ENCODE peak calls at places on chromosomes 5 and 9, in seven cellular contexts. One of them, this sample, is unnamed. For H3K27me3, the result is how much of the 10 kb centered on the place peaks cover.

GRCh38 chr5:112338681-112339337 is 80.3 kb downstream of the EPB41L4A start:
- DNase-seq in SK-N-SH: no peak
- DNase-seq in body of pancreas: peak
- DNase-seq in lower lobe of right lung: no peak
- DNase-seq in ovary: no peak
- DNase-seq in endothelial cell of umbilical vein: peak
- DNase-seq in SJSA1: no peak
- DNase-seq in this sample: no peak

GRCh38 chr5:115801984-115802383 is 14.5 kb downstream of the CDO1 start:
- DNase-seq in SK-N-SH: no peak
- DNase-seq in body of pancreas: no peak
- DNase-seq in lower lobe of right lung: no peak
- DNase-seq in ovary: no peak
- DNase-seq in endothelial cell of umbilical vein: no peak
- DNase-seq in SJSA1: no peak
- DNase-seq in this sample: no peak

GRCh38 chr9:137064027-137064879 is 6.1 kb downstream of the SAPCD2 start:
- DNase-seq in SK-N-SH: peak
- DNase-seq in body of pancreas: peak
- DNase-seq in lower lobe of right lung: peak
- DNase-seq in ovary: peak
- DNase-seq in endothelial cell of umbilical vein: peak
- DNase-seq in SJSA1: no peak
- DNase-seq in this sample: no peak

GRCh38 chr9:137694962-137695875 is 76.4 kb downstream of the EHMT1 start:
- DNase-seq in SK-N-SH: peak
- DNase-seq in body of pancreas: peak
- DNase-seq in lower lobe of right lung: peak
- DNase-seq in ovary: no peak
- DNase-seq in endothelial cell of umbilical vein: peak
- DNase-seq in SJSA1: no peak
- DNase-seq in this sample: peak

GRCh38 chr9:114339130-114339908 is 9.7 kb downstream of the ORM2 start:
- DNase-seq in SK-N-SH: peak
- DNase-seq in body of pancreas: no peak
- DNase-seq in lower lobe of right lung: peak
- DNase-seq in ovary: peak
- DNase-seq in endothelial cell of umbilical vein: peak
- DNase-seq in SJSA1: peak
- DNase-seq in this sample: no peak

GRCh38 chr9:21828853-21829405 is 26.5 kb downstream of the MTAP start:
- DNase-seq in SK-N-SH: no peak
- DNase-seq in body of pancreas: no peak
- DNase-seq in lower lobe of right lung: no peak
- DNase-seq in ovary: no peak
- DNase-seq in endothelial cell of umbilical vein: no peak
- DNase-seq in SJSA1: no peak
- DNase-seq in this sample: no peak

GRCh38 chr9:92146610-92147009 is 31.4 kb upstream of the SPTLC1 start:
- DNase-seq in SK-N-SH: no peak
- DNase-seq in body of pancreas: no peak
- DNase-seq in lower lobe of right lung: no peak
- DNase-seq in ovary: no peak
- DNase-seq in endothelial cell of umbilical vein: peak
- DNase-seq in SJSA1: no peak
- DNase-seq in this sample: no peak

GRCh38 chr9:70614786-70615565 is 200.5 kb upstream of the KLF9 start:
- DNase-seq in SK-N-SH: no peak
- DNase-seq in body of pancreas: no peak
- DNase-seq in lower lobe of right lung: no peak
- DNase-seq in ovary: no peak
- DNase-seq in endothelial cell of umbilical vein: no peak
- DNase-seq in SJSA1: no peak
- DNase-seq in this sample: no peak

GRCh38 chr9:124386201-124386600 is 29.0 kb downstream of the PSMB7 start:
- DNase-seq in SK-N-SH: no peak
- DNase-seq in body of pancreas: no peak
- DNase-seq in lower lobe of right lung: no peak
- DNase-seq in ovary: no peak
- DNase-seq in endothelial cell of umbilical vein: peak
- DNase-seq in SJSA1: no peak
- DNase-seq in this sample: no peak

GRCh38 chr9:124392254-124392653 is 23.0 kb downstream of the PSMB7 start:
- DNase-seq in SK-N-SH: no peak
- DNase-seq in body of pancreas: no peak
- DNase-seq in lower lobe of right lung: peak
- DNase-seq in ovary: no peak
- DNase-seq in endothelial cell of umbilical vein: no peak
- DNase-seq in SJSA1: peak
- DNase-seq in this sample: no peak

GRCh38 chr9:124390812-124391658 is 24.2 kb downstream of the PSMB7 start:
- DNase-seq in SK-N-SH: no peak
- DNase-seq in body of pancreas: no peak
- DNase-seq in lower lobe of right lung: no peak
- DNase-seq in ovary: no peak
- DNase-seq in endothelial cell of umbilical vein: peak
- DNase-seq in SJSA1: peak
- DNase-seq in this sample: no peak

GRCh38 chr9:124388275-124389048 is 26.8 kb downstream of the PSMB7 start:
- DNase-seq in SK-N-SH: no peak
- DNase-seq in body of pancreas: no peak
- DNase-seq in lower lobe of right lung: no peak
- DNase-seq in ovary: no peak
- DNase-seq in endothelial cell of umbilical vein: no peak
- DNase-seq in SJSA1: no peak
- DNase-seq in this sample: no peak

GRCh38 chr9:124389146-124389939 is 25.9 kb downstream of the PSMB7 start:
- DNase-seq in SK-N-SH: no peak
- DNase-seq in body of pancreas: peak
- DNase-seq in lower lobe of right lung: no peak
- DNase-seq in ovary: no peak
- DNase-seq in endothelial cell of umbilical vein: no peak
- DNase-seq in SJSA1: no peak
- DNase-seq in this sample: no peak
- H3K4me3 ChIP-seq in SK-N-SH: no peak
- H3K4me3 ChIP-seq in body of pancreas: no peak
- H3K4me3 ChIP-seq in lower lobe of right lung: no peak
- H3K4me3 ChIP-seq in ovary: no peak
- H3K4me3 ChIP-seq in endothelial cell of umbilical vein: no peak
- H3K4me3 ChIP-seq in SJSA1: no peak
- H3K4me3 ChIP-seq in this sample: no peak

GRCh38 chr9:124279531-124280175 is 21.9 kb downstream of the NEK6 start:
- DNase-seq in SK-N-SH: no peak
- DNase-seq in body of pancreas: no peak
- DNase-seq in lower lobe of right lung: no peak
- DNase-seq in ovary: no peak
- DNase-seq in endothelial cell of umbilical vein: no peak
- DNase-seq in SJSA1: no peak
- DNase-seq in this sample: no peak
- H3K27ac ChIP-seq in SK-N-SH: peak
- H3K27ac ChIP-seq in body of pancreas: no peak
- H3K27ac ChIP-seq in lower lobe of right lung: peak
- H3K27ac ChIP-seq in ovary: no peak
- H3K27ac ChIP-seq in endothelial cell of umbilical vein: peak
- H3K27ac ChIP-seq in SJSA1: peak
- H3K27ac ChIP-seq in this sample: no peak

DNA sequence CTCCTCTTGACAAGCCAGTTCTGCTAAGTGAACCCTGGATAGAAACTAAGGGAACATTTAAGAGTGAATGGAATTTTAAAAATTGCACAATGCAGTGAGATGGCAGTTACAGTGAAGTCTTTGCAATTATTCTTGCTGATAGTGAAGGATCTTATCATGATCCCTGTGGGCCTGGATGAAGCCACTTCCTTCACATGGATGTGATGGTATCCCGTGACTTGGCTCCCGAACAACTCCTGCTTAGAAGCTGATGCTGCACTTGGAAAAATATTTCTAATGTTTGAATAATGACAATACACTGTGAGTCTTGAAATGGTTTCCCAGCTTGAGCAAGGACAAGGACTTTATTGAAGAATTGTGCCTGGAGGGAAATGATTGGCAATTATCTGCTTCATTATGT is 49.2 kb upstream of the NTRK2 start:
- DNase-seq in SK-N-SH: no peak
- DNase-seq in body of pancreas: no peak
- DNase-seq in lower lobe of right lung: no peak
- DNase-seq in ovary: no peak
- DNase-seq in endothelial cell of umbilical vein: no peak
- DNase-seq in SJSA1: no peak
- DNase-seq in this sample: no peak
- H3K27me3 ChIP-seq in SK-N-SH: under half
- H3K27me3 ChIP-seq in body of pancreas: under half
- H3K27me3 ChIP-seq in lower lobe of right lung: under half
- H3K27me3 ChIP-seq in ovary: under half
- H3K27me3 ChIP-seq in endothelial cell of umbilical vein: under half
- H3K27me3 ChIP-seq in SJSA1: under half
- H3K27me3 ChIP-seq in this sample: under half

GRCh38 chr5:90014420-90014819 is 395.1 kb downstream of the CETN3 start:
- DNase-seq in SK-N-SH: no peak
- DNase-seq in body of pancreas: no peak
- DNase-seq in lower lobe of right lung: no peak
- DNase-seq in ovary: no peak
- DNase-seq in endothelial cell of umbilical vein: no peak
- DNase-seq in SJSA1: no peak
- DNase-seq in this sample: no peak
- H3K4me3 ChIP-seq in SK-N-SH: no peak
- H3K4me3 ChIP-seq in body of pancreas: no peak
- H3K4me3 ChIP-seq in lower lobe of right lung: no peak
- H3K4me3 ChIP-seq in ovary: no peak
- H3K4me3 ChIP-seq in endothelial cell of umbilical vein: no peak
- H3K4me3 ChIP-seq in SJSA1: no peak
- H3K4me3 ChIP-seq in this sample: no peak

DNA sequence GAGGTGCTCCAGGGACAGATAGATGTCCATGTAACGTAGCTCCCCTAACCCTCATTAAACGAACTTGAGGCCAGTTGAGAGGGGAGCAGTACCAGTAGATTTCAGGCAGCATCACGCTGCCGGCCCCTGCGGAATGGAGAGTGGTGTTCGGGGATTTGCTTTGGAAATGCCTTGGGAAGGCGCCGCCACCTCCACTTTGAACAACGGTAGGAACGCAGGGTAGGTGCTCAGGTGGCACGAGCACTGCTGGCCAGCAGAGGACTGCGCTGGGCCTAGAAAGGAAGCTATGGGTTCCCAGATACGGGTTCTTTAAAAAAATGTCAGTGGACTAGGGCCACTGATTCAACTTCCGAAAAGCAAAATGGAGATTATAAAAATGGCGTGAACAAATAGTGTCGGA is 271.8 kb downstream of the FANCC start:
- DNase-seq in SK-N-SH: no peak
- DNase-seq in body of pancreas: peak
- DNase-seq in lower lobe of right lung: no peak
- DNase-seq in ovary: no peak
- DNase-seq in endothelial cell of umbilical vein: no peak
- DNase-seq in SJSA1: no peak
- DNase-seq in this sample: no peak
- H3K27ac ChIP-seq in SK-N-SH: peak
- H3K27ac ChIP-seq in body of pancreas: peak
- H3K27ac ChIP-seq in lower lobe of right lung: no peak
- H3K27ac ChIP-seq in ovary: no peak
- H3K27ac ChIP-seq in endothelial cell of umbilical vein: no peak
- H3K27ac ChIP-seq in SJSA1: no peak
- H3K27ac ChIP-seq in this sample: no peak